ENCODE peak calls at places on chromosomes 4 and X, in four cellular contexts. P, D, B and T are unnamed samples.

GRCh38 chrX:101462892-101463291 is 22.4 kb upstream of the ARMCX4 start:
- DNase-seq in P (no peak), D (peak; percentile 12), B (no peak), T (no peak)

GRCh38 chrX:123626962-123627361 is 105.9 kb downstream of the THOC2 start:
- DNase-seq in P (no peak), D (peak; percentile 87), B (no peak), T (no peak)

GRCh38 chr4:169024762-169025161 is 14.7 kb upstream of the CBR4 start:
- DNase-seq in P (no peak), D (peak; percentile 45), B (no peak), T (no peak)

GRCh38 chr4:71907782-71908181 is 123.9 kb upstream of the GC start:
- DNase-seq in P (no peak), D (no peak), B (no peak), T (no peak)

GRCh38 chrX:100979881-100980607 is 10.5 kb downstream of the ARL13A start:
- DNase-seq in P (no peak), D (peak; percentile 5), B (no peak), T (no peak)

GRCh38 chrX:71118032-71118984 is at the start of gene MED12:
- DNase-seq in P (peak; percentile 87), D (peak; percentile 74), B (peak; percentile 70), T (peak; percentile 85)

GRCh38 chr4:113708250-113708649 is 53.3 kb downstream of the CAMK2D start:
- DNase-seq in P (no peak), D (peak; percentile 44), B (no peak), T (no peak)

GRCh38 chrX:13120017-13120416 is 75.6 kb upstream of the FAM9C start:
- DNase-seq in P (no peak), D (peak; percentile 73), B (no peak), T (peak; percentile 57)

GRCh38 chrX:87236836-87237235 is 280.8 kb upstream of the KLHL4 start:
- DNase-seq in P (no peak), D (no peak), B (no peak), T (no peak)

GRCh38 chr4:22457348-22457747 is 58.5 kb downstream of the ADGRA3 start:
- DNase-seq in P (no peak), D (no peak), B (no peak), T (no peak)

GRCh38 chrX:132059973-132060540 is 37.0 kb downstream of the STK26 start:
- DNase-seq in P (no peak), D (peak; percentile 2), B (no peak), T (no peak)

GRCh38 chrX:154458954-154459829 is 1.1 kb downstream of the PLXNA3 start:
- DNase-seq in P (peak; percentile 64), D (no peak), B (no peak), T (peak; percentile 57)

GRCh38 chrX:27633328-27633727 is 43.2 kb downstream of the DCAF8L2 start:
- DNase-seq in P (no peak), D (no peak), B (no peak), T (no peak)

GRCh38 chr4:153785830-153786721 is 2.8 kb downstream of the SFRP2 start:
- DNase-seq in P (no peak), D (peak; percentile 23), B (no peak), T (no peak)
- H3K4me3 ChIP-seq in P (no peak overlapping the region), D (no peak overlapping the region), B (no peak overlapping the region), T (no peak overlapping the region)

GRCh38 chrX:24900234-24900633 is 115.5 kb downstream of the ARX start:
- DNase-seq in P (no peak), D (no peak), B (no peak), T (no peak)

GRCh38 chrX:24902808-24903207 is 113.0 kb downstream of the ARX start:
- DNase-seq in P (no peak), D (peak; percentile 76), B (no peak), T (no peak)

GRCh38 chrX:24899391-24899790 is 116.4 kb downstream of the ARX start:
- DNase-seq in P (no peak), D (no peak), B (no peak), T (no peak)
- H3K4me1 ChIP-seq in P (no peaks in the 10 kb centered on the region), D (no peaks in the 10 kb centered on the region), B (no peaks in the 10 kb centered on the region), T (no peaks in the 10 kb centered on the region)

GRCh38 chr4:25223770-25224375 is 10.0 kb upstream of the PI4K2B start:
- DNase-seq in P (no peak), D (peak; percentile 38), B (no peak), T (no peak)

GRCh38 chr4:25215506-25215905 is 18.3 kb upstream of the PI4K2B start:
- DNase-seq in P (no peak), D (no peak), B (no peak), T (no peak)

GRCh38 chr4:25221377-25221776 is 12.5 kb upstream of the PI4K2B start:
- DNase-seq in P (no peak), D (no peak), B (no peak), T (no peak)
- H3K9me3 ChIP-seq in P (peaks cover 50% of the 10 kb centered on the region), D (no peaks in the 10 kb centered on the region), B (peaks cover 25% of the 10 kb centered on the region), T (no peaks in the 10 kb centered on the region)

DNA sequence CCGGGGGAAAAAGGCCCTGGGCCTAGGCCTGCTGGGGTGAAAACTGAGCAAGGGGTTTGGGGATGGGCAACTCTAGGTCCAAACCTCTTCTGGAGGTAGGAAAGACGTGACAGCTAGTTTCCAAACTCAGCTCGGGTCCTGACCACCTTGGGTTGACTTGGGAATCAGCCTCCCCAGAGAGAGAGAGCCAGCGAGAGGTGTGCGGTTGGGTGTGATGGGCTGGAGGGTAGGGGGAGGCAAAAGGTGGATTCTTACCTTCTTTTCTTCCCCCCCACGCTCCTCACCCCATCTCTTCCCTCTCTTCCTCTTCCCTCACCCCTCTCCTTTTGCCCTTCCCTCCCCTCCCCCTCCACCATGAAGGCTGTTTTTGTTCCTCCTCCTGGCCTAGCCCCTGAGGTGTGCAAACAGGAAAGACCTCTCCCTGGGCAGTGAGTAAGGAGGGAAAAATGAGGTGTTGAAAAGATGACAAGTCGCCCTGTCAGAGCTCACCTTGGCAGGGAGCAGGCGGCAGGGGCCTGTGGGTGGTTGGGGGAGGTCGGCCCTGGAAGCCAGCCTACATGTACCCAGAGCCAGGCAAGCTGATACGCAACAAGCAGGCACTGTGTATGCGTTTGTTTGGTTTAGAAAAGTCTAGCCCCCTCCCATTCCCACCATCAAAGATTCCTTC is 14.8 kb downstream of the PJA1 start:
- DNase-seq in P (no peak), D (no peak), B (no peak), T (no peak)
- H3K4me3 ChIP-seq in P (no peak overlapping the region), D (no peak overlapping the region), B (no peak overlapping the region), T (no peak overlapping the region)

GRCh38 chr4:10123227-10124101 is 6.9 kb upstream of the WDR1 start:
- DNase-seq in P (peak; percentile 46), D (peak; percentile 46), B (no peak), T (no peak)
- H3K4me1 ChIP-seq in P (no peaks in the 10 kb centered on the region), D (peaks cover 2% of the 10 kb centered on the region), B (no peaks in the 10 kb centered on the region), T (no peaks in the 10 kb centered on the region)